ENCODE peak calls at places on chromosomes 13 and 19, in six cellular contexts. One of them, this sample, is unnamed.

GRCh38 chr19:4232614-4233281 is 3.4 kb downstream of the EBI3 start:
- DNase-seq in AG20443: no peak
- DNase-seq in stimulated activated CD4-positive, alpha-beta T cell treated with anti-CD3 and anti-CD28 coated beads, Interleukin-1b, Interleukin-23, amount 100 ng/mL, for 24 hours: no peak
- DNase-seq in T-helper 1 cell: no peak
- DNase-seq in GM13976: no peak
- DNase-seq in activated CD8-positive, alpha-beta memory T cell treated with anti-CD3 and anti-CD28 coated beads for 4 hours: no peak
- DNase-seq in this sample: no peak

GRCh38 chr19:6717036-6717435 is 3.4 kb downstream of the C3 start:
- DNase-seq in activated CD8-positive, alpha-beta memory T cell treated with anti-CD3 and anti-CD28 coated beads for 4 hours: no peak
- DNase-seq in AG20443: no peak
- DNase-seq in stimulated activated CD4-positive, alpha-beta T cell treated with anti-CD3 and anti-CD28 coated beads, Interleukin-1b, Interleukin-23, amount 100 ng/mL, for 24 hours: no peak
- DNase-seq in GM13976: no peak
- DNase-seq in T-helper 1 cell: no peak
- DNase-seq in this sample: no peak

GRCh38 chr13:60210510-60211065 is 46.9 kb upstream of the DIAPH3 start:
- DNase-seq in stimulated activated CD4-positive, alpha-beta T cell treated with anti-CD3 and anti-CD28 coated beads, Interleukin-1b, Interleukin-23, amount 100 ng/mL, for 24 hours: no peak
- DNase-seq in T-helper 1 cell: no peak
- DNase-seq in activated CD8-positive, alpha-beta memory T cell treated with anti-CD3 and anti-CD28 coated beads for 4 hours: no peak
- DNase-seq in AG20443: no peak
- DNase-seq in GM13976: no peak
- DNase-seq in this sample: no peak

GRCh38 chr13:77040076-77040475 is 13.1 kb upstream of the FBXL3 start:
- DNase-seq in AG20443: no peak
- DNase-seq in T-helper 1 cell: no peak
- DNase-seq in activated CD8-positive, alpha-beta memory T cell treated with anti-CD3 and anti-CD28 coated beads for 4 hours: no peak
- DNase-seq in stimulated activated CD4-positive, alpha-beta T cell treated with anti-CD3 and anti-CD28 coated beads, Interleukin-1b, Interleukin-23, amount 100 ng/mL, for 24 hours: no peak
- DNase-seq in GM13976: no peak
- DNase-seq in this sample: no peak

GRCh38 chr19:49362048-49362925 is at the start of gene TEAD2:
- DNase-seq in AG20443: peak; percentile 86
- DNase-seq in stimulated activated CD4-positive, alpha-beta T cell treated with anti-CD3 and anti-CD28 coated beads, Interleukin-1b, Interleukin-23, amount 100 ng/mL, for 24 hours: no peak
- DNase-seq in T-helper 1 cell: no peak
- DNase-seq in GM13976: no peak
- DNase-seq in activated CD8-positive, alpha-beta memory T cell treated with anti-CD3 and anti-CD28 coated beads for 4 hours: no peak
- DNase-seq in this sample: no peak

GRCh38 chr13:48160879-48161278 is 66.0 kb upstream of the MED4 start:
- DNase-seq in activated CD8-positive, alpha-beta memory T cell treated with anti-CD3 and anti-CD28 coated beads for 4 hours: no peak
- DNase-seq in AG20443: peak; percentile 64
- DNase-seq in stimulated activated CD4-positive, alpha-beta T cell treated with anti-CD3 and anti-CD28 coated beads, Interleukin-1b, Interleukin-23, amount 100 ng/mL, for 24 hours: no peak
- DNase-seq in T-helper 1 cell: no peak
- DNase-seq in GM13976: no peak
- DNase-seq in this sample: no peak

GRCh38 chr13:20313896-20314295 is 81.8 kb upstream of the GJB6 start:
- DNase-seq in stimulated activated CD4-positive, alpha-beta T cell treated with anti-CD3 and anti-CD28 coated beads, Interleukin-1b, Interleukin-23, amount 100 ng/mL, for 24 hours: no peak
- DNase-seq in AG20443: no peak
- DNase-seq in T-helper 1 cell: no peak
- DNase-seq in GM13976: no peak
- DNase-seq in activated CD8-positive, alpha-beta memory T cell treated with anti-CD3 and anti-CD28 coated beads for 4 hours: no peak
- DNase-seq in this sample: no peak

GRCh38 chr13:41603917-41604316 is 146.6 kb downstream of the RGCC start:
- DNase-seq in stimulated activated CD4-positive, alpha-beta T cell treated with anti-CD3 and anti-CD28 coated beads, Interleukin-1b, Interleukin-23, amount 100 ng/mL, for 24 hours: no peak
- DNase-seq in AG20443: peak; percentile 23
- DNase-seq in T-helper 1 cell: no peak
- DNase-seq in GM13976: no peak
- DNase-seq in activated CD8-positive, alpha-beta memory T cell treated with anti-CD3 and anti-CD28 coated beads for 4 hours: no peak
- DNase-seq in this sample: no peak

GRCh38 chr13:30810261-30810701 is 74.9 kb downstream of the ALOX5AP start:
- DNase-seq in GM13976: no peak
- DNase-seq in stimulated activated CD4-positive, alpha-beta T cell treated with anti-CD3 and anti-CD28 coated beads, Interleukin-1b, Interleukin-23, amount 100 ng/mL, for 24 hours: no peak
- DNase-seq in T-helper 1 cell: no peak
- DNase-seq in AG20443: no peak
- DNase-seq in activated CD8-positive, alpha-beta memory T cell treated with anti-CD3 and anti-CD28 coated beads for 4 hours: no peak
- DNase-seq in this sample: no peak

GRCh38 chr19:18507727-18508440 is 14.0 kb downstream of the ELL start:
- DNase-seq in T-helper 1 cell: no peak
- DNase-seq in GM13976: no peak
- DNase-seq in AG20443: no peak
- DNase-seq in stimulated activated CD4-positive, alpha-beta T cell treated with anti-CD3 and anti-CD28 coated beads, Interleukin-1b, Interleukin-23, amount 100 ng/mL, for 24 hours: no peak
- DNase-seq in activated CD8-positive, alpha-beta memory T cell treated with anti-CD3 and anti-CD28 coated beads for 4 hours: no peak
- DNase-seq in this sample: no peak

GRCh38 chr19:15222738-15223648 is 9.3 kb downstream of the EPHX3 start:
- DNase-seq in GM13976: peak; percentile 99
- DNase-seq in activated CD8-positive, alpha-beta memory T cell treated with anti-CD3 and anti-CD28 coated beads for 4 hours: peak; percentile 53
- DNase-seq in T-helper 1 cell: peak; percentile 81
- DNase-seq in AG20443: peak; percentile 99
- DNase-seq in stimulated activated CD4-positive, alpha-beta T cell treated with anti-CD3 and anti-CD28 coated beads, Interleukin-1b, Interleukin-23, amount 100 ng/mL, for 24 hours: peak; percentile 57
- DNase-seq in this sample: peak; percentile 86

GRCh38 chr13:87810391-87810801 is 139.2 kb downstream of the SLITRK5 start:
- DNase-seq in stimulated activated CD4-positive, alpha-beta T cell treated with anti-CD3 and anti-CD28 coated beads, Interleukin-1b, Interleukin-23, amount 100 ng/mL, for 24 hours: no peak
- DNase-seq in activated CD8-positive, alpha-beta memory T cell treated with anti-CD3 and anti-CD28 coated beads for 4 hours: no peak
- DNase-seq in T-helper 1 cell: no peak
- DNase-seq in AG20443: no peak
- DNase-seq in GM13976: no peak
- DNase-seq in this sample: no peak

This sample was measured in NCI-H748 treated with DMSO at 0.1 percent for 48 hours.